ENCODE peak calls at places on chromosomes 5 and 9, in six cellular contexts. One of them, this sample, is unnamed.

GRCh38 chr9:129910628-129911567 is 75.6 kb downstream of the USP20 start:
- DNase-seq in HCT116: peak
- DNase-seq in H1: no peak
- DNase-seq in ovary: no peak
- DNase-seq in HepG2: no peak
- DNase-seq in uterus: no peak
- DNase-seq in this sample: no peak

GRCh38 chr5:77637170-77638074 is 1.1 kb downstream of the OTP start:
- DNase-seq in H1: no peak
- DNase-seq in ovary: no peak
- DNase-seq in HCT116: no peak
- DNase-seq in uterus: no peak
- DNase-seq in HepG2: no peak
- DNase-seq in this sample: no peak

GRCh38 chr5:172104801-172105701 is 83.0 kb downstream of the STK10 start:
- DNase-seq in H1: no peak
- DNase-seq in HepG2: no peak
- DNase-seq in ovary: no peak
- DNase-seq in HCT116: no peak
- DNase-seq in uterus: no peak
- DNase-seq in this sample: no peak

GRCh38 chr5:132949151-132949550 is 14.3 kb downstream of the AFF4 start:
- DNase-seq in HepG2: no peak
- DNase-seq in H1: no peak
- DNase-seq in HCT116: no peak
- DNase-seq in ovary: no peak
- DNase-seq in uterus: no peak
- DNase-seq in this sample: no peak

GRCh38 chr5:38803246-38803645 is 42.6 kb upstream of the OSMR start:
- DNase-seq in HepG2: no peak
- DNase-seq in ovary: no peak
- DNase-seq in HCT116: no peak
- DNase-seq in uterus: no peak
- DNase-seq in H1: no peak
- DNase-seq in this sample: no peak

GRCh38 chr5:173923236-173924104 is 35.3 kb downstream of the CPEB4 start:
- DNase-seq in uterus: no peak
- DNase-seq in HepG2: no peak
- DNase-seq in ovary: no peak
- DNase-seq in H1: no peak
- DNase-seq in HCT116: no peak
- DNase-seq in this sample: no peak

GRCh38 chr5:119418782-119419101 is 33.6 kb upstream of the HSD17B4 start:
- DNase-seq in HepG2: no peak
- DNase-seq in H1: no peak
- DNase-seq in uterus: no peak
- DNase-seq in HCT116: no peak
- DNase-seq in ovary: no peak
- DNase-seq in this sample: peak

GRCh38 chr5:119411935-119412623 is 40.2 kb upstream of the HSD17B4 start:
- DNase-seq in H1: no peak
- DNase-seq in HepG2: peak
- DNase-seq in ovary: peak
- DNase-seq in uterus: peak
- DNase-seq in HCT116: peak
- DNase-seq in this sample: peak

GRCh38 chr5:56951131-56951945 is 585 bp downstream of the MIER3 start:
- DNase-seq in HepG2: no peak
- DNase-seq in ovary: peak
- DNase-seq in HCT116: no peak
- DNase-seq in uterus: peak
- DNase-seq in H1: no peak
- DNase-seq in this sample: peak

GRCh38 chr5:124748687-124749594 is 2.5 kb upstream of the ZNF608 start:
- DNase-seq in HepG2: peak
- DNase-seq in HCT116: peak
- DNase-seq in ovary: peak
- DNase-seq in uterus: peak
- DNase-seq in H1: no peak
- DNase-seq in this sample: peak

GRCh38 chr5:142630927-142631539 is 54.9 kb downstream of the FGF1 start:
- DNase-seq in ovary: no peak
- DNase-seq in HCT116: no peak
- DNase-seq in H1: no peak
- DNase-seq in uterus: no peak
- DNase-seq in HepG2: no peak
- DNase-seq in this sample: no peak

GRCh38 chr5:107671742-107672211 is 1.0 kb upstream of the EFNA5 start:
- DNase-seq in HCT116: peak
- DNase-seq in H1: no peak
- DNase-seq in HepG2: no peak
- DNase-seq in uterus: no peak
- DNase-seq in ovary: no peak
- DNase-seq in this sample: no peak

GRCh38 chr9:100852088-100852487 is 176.4 kb upstream of the PLPPR1 start:
- DNase-seq in H1: no peak
- DNase-seq in ovary: no peak
- DNase-seq in HCT116: no peak
- DNase-seq in uterus: no peak
- DNase-seq in HepG2: no peak
- DNase-seq in this sample: no peak

GRCh38 chr5:178207183-178207916 is 3.0 kb downstream of the HNRNPAB start:
- DNase-seq in H1: no peak
- DNase-seq in HepG2: peak
- DNase-seq in HCT116: no peak
- DNase-seq in ovary: no peak
- DNase-seq in uterus: no peak
- DNase-seq in this sample: peak

GRCh38 chr5:34944044-34944443 is 14.7 kb downstream of the DNAJC21 start:
- DNase-seq in HCT116: no peak
- DNase-seq in uterus: no peak
- DNase-seq in HepG2: no peak
- DNase-seq in ovary: no peak
- DNase-seq in H1: no peak
- DNase-seq in this sample: no peak

GRCh38 chr9:89317282-89317681 is 1.0 kb upstream of the SECISBP2 start:
- DNase-seq in HCT116: no peak
- DNase-seq in ovary: no peak
- DNase-seq in uterus: no peak
- DNase-seq in H1: no peak
- DNase-seq in HepG2: no peak
- DNase-seq in this sample: no peak

GRCh38 chr9:134205636-134206316 is 41.4 kb upstream of the RNU6ATAC start:
- DNase-seq in HCT116: no peak
- DNase-seq in uterus: peak
- DNase-seq in HepG2: no peak
- DNase-seq in H1: no peak
- DNase-seq in ovary: peak
- DNase-seq in this sample: no peak

GRCh38 chr5:100861148-100861547 is 41.9 kb downstream of the ST8SIA4 start:
- DNase-seq in HCT116: no peak
- DNase-seq in H1: no peak
- DNase-seq in uterus: no peak
- DNase-seq in HepG2: no peak
- DNase-seq in ovary: no peak
- DNase-seq in this sample: no peak

GRCh38 chr9:85897853-85898252 is 43.1 kb upstream of the NAA35 start:
- DNase-seq in HCT116: no peak
- DNase-seq in uterus: no peak
- DNase-seq in ovary: no peak
- DNase-seq in HepG2: no peak
- DNase-seq in H1: no peak
- DNase-seq in this sample: no peak

GRCh38 chr9:83721509-83721908 is 13.8 kb upstream of the UBQLN1 start:
- DNase-seq in HepG2: no peak
- DNase-seq in HCT116: no peak
- DNase-seq in uterus: no peak
- DNase-seq in H1: no peak
- DNase-seq in ovary: no peak
- DNase-seq in this sample: no peak

GRCh38 chr5:97121848-97122247 is 20.6 kb downstream of the LIX1 start:
- DNase-seq in HepG2: no peak
- DNase-seq in uterus: no peak
- DNase-seq in ovary: no peak
- DNase-seq in HCT116: no peak
- DNase-seq in H1: no peak
- DNase-seq in this sample: no peak

GRCh38 chr5:150640311-150641005 is at the start of gene SYNPO:
- DNase-seq in ovary: peak
- DNase-seq in HCT116: no peak
- DNase-seq in H1: no peak
- DNase-seq in uterus: peak
- DNase-seq in HepG2: peak
- DNase-seq in this sample: peak

GRCh38 chr5:169716287-169716686 is 79.2 kb downstream of the DOCK2 start:
- DNase-seq in HepG2: no peak
- DNase-seq in H1: no peak
- DNase-seq in uterus: no peak
- DNase-seq in ovary: no peak
- DNase-seq in HCT116: no peak
- DNase-seq in this sample: no peak

GRCh38 chr9:126171641-126172040 is 155.0 kb upstream of the MVB12B start:
- DNase-seq in HepG2: no peak
- DNase-seq in HCT116: no peak
- DNase-seq in uterus: no peak
- DNase-seq in H1: no peak
- DNase-seq in ovary: no peak
- DNase-seq in this sample: no peak

GRCh38 chr5:166907314-166907713 is 1384.1 kb upstream of the WWC1 start:
- DNase-seq in H1: no peak
- DNase-seq in uterus: no peak
- DNase-seq in ovary: no peak
- DNase-seq in HepG2: no peak
- DNase-seq in HCT116: no peak
- DNase-seq in this sample: no peak

GRCh38 chr5:174251305-174251704 is 205.8 kb downstream of the NSG2 start:
- DNase-seq in ovary: no peak
- DNase-seq in HCT116: no peak
- DNase-seq in uterus: no peak
- DNase-seq in HepG2: no peak
- DNase-seq in H1: no peak
- DNase-seq in this sample: no peak

GRCh38 chr9:78221425-78221824 is 14.4 kb upstream of the CEP78 start:
- DNase-seq in uterus: no peak
- DNase-seq in ovary: no peak
- DNase-seq in H1: no peak
- DNase-seq in HCT116: no peak
- DNase-seq in HepG2: no peak
- DNase-seq in this sample: no peak

GRCh38 chr9:127548352-127548878 is 63.7 kb upstream of the STXBP1 start:
- DNase-seq in HepG2: peak
- DNase-seq in ovary: no peak
- DNase-seq in uterus: no peak
- DNase-seq in HCT116: no peak
- DNase-seq in H1: no peak
- DNase-seq in this sample: no peak
- TF ChIP-seq POLR2A in HepG2: no peak
- TF ChIP-seq POLR2A in ovary: no peak
- TF ChIP-seq POLR2A in uterus: no peak
- TF ChIP-seq POLR2A in HCT116: no peak
- TF ChIP-seq POLR2A in H1: no peak
- TF ChIP-seq POLR2A in this sample: no peak

GRCh38 chr9:121717141-121717749 is 65.8 kb downstream of the DAB2IP start:
- DNase-seq in ovary: no peak
- DNase-seq in H1: no peak
- DNase-seq in HepG2: no peak
- DNase-seq in uterus: no peak
- DNase-seq in HCT116: no peak
- DNase-seq in this sample: no peak
- TF ChIP-seq POLR2A in ovary: no peak
- TF ChIP-seq POLR2A in H1: no peak
- TF ChIP-seq POLR2A in HepG2: no peak
- TF ChIP-seq POLR2A in uterus: no peak
- TF ChIP-seq POLR2A in HCT116: no peak
- TF ChIP-seq POLR2A in this sample: no peak

GRCh38 chr5:149434162-149435014 is 55.3 kb upstream of the IL17B start:
- DNase-seq in HCT116: no peak
- DNase-seq in uterus: peak
- DNase-seq in HepG2: no peak
- DNase-seq in H1: peak
- DNase-seq in ovary: peak
- DNase-seq in this sample: peak
- TF ChIP-seq POLR2A in HCT116: no peak
- TF ChIP-seq POLR2A in uterus: no peak
- TF ChIP-seq POLR2A in HepG2: no peak
- TF ChIP-seq POLR2A in H1: no peak
- TF ChIP-seq POLR2A in ovary: no peak
- TF ChIP-seq POLR2A in this sample: no peak

DNA sequence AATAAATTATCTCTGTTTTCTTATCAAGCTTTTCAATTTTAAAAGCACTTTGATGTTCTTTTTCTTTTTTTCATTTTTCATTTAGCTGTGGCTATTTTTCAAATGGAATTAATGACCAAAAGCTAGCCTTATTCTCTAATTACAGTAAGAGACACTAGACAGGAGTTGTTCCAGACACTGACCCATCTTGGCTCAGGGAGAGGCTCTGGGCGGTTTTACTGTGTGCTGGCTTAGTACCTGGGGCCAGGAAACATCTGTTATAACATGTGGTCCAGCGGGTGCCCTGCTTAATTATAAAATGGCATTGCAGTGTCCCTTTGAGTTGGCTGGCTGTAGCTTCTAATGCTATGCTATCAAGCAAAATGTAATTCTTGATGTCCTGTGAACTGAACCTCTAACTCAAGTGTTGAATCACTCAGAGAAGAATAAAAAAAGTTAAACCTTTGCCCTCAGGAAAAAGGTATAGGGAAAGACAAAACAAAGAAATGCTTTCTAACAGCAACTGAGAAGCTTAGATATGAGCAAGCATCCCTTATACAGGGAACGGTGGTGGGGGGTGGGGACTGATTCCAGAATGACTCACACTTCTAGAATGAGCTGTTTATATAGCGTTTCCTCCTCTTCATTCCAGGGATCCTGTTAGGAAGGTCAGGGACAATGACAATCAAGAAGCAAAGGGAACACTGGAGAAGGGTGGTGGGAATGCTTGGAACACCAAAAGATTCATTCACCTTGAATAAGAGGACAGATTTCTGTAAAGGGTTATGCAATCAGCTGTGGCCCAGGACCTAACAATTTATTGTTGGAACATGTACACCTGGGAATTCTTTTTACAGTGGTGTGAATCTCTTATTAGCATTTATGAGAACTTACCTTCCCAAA is 58.7 kb upstream of the NFIB start:
- DNase-seq in HCT116: peak
- DNase-seq in ovary: peak
- DNase-seq in H1: peak
- DNase-seq in uterus: peak
- DNase-seq in HepG2: peak
- DNase-seq in this sample: peak
- TF ChIP-seq POLR2A in HCT116: no peak
- TF ChIP-seq POLR2A in ovary: no peak
- TF ChIP-seq POLR2A in H1: no peak
- TF ChIP-seq POLR2A in uterus: no peak
- TF ChIP-seq POLR2A in HepG2: no peak
- TF ChIP-seq POLR2A in this sample: no peak

DNA sequence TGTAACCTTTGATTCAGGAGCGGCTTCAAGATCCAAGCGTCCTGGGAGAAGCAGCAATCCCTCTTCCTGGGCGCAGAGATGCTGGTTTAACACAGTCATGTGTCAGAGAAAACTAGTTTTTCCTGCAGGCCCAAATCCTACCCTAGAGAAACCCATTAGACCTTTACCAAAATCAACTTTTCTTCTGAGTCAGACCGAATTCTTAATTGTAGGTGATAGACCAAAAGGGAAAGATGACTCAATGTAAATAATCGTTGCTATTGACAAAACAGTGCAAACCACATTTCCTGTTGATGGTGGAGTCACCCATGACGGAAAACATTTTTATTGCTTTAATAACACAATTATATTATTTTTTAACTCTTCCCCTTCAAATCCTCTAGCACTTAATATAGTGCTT is 40.1 kb downstream of the SLC1A1 start:
- DNase-seq in H1: no peak
- DNase-seq in uterus: no peak
- DNase-seq in ovary: no peak
- DNase-seq in HepG2: no peak
- DNase-seq in HCT116: peak
- DNase-seq in this sample: no peak
- TF ChIP-seq POLR2A in H1: no peak
- TF ChIP-seq POLR2A in uterus: no peak
- TF ChIP-seq POLR2A in ovary: no peak
- TF ChIP-seq POLR2A in HepG2: no peak
- TF ChIP-seq POLR2A in HCT116: no peak
- TF ChIP-seq POLR2A in this sample: no peak

This sample was measured in thyroid gland.